ENCODE peak calls at places on chromosomes 11 and 22, in eight cellular contexts. M is nephron progenitor cell; N is mammary epithelial cell; K is cardiac muscle cell; J is body of pancreas; H is CD8-positive, alpha-beta T cell; P is transverse colon; R is GM13976. W is an unnamed sample.

GRCh38 chr22:43820671-43821305 is 8.7 kb upstream of the EFCAB6 start:
- DNase-seq in M (no peak), J (no peak), N (no peak), H (no peak), P (no peak), R (peak), K (no peak), W (no peak)

GRCh38 chr22:30918761-30919160 is 49.8 kb downstream of the MORC2 start:
- DNase-seq in M (no peak), P (no peak), K (no peak), N (no peak), H (no peak), J (no peak), R (no peak), W (no peak)

GRCh38 chr22:42688241-42688913 is 32.3 kb downstream of the A4GALT start:
- DNase-seq in J (peak), K (peak), M (peak), R (no peak), N (peak), H (no peak), P (peak), W (no peak)

GRCh38 chr11:124758355-124759267 is 3.5 kb downstream of the ESAM start:
- DNase-seq in K (peak), M (peak), N (peak), J (peak), H (peak), R (peak), P (peak), W (peak)

GRCh38 chr11:120128392-120129172 is 9.3 kb downstream of the TRIM29 start:
- DNase-seq in P (peak), H (no peak), K (no peak), J (no peak), R (no peak), M (no peak), N (peak), W (no peak)

GRCh38 chr11:92879086-92879485 is 90.4 kb upstream of the MTNR1B start:
- DNase-seq in H (no peak), J (no peak), M (no peak), R (no peak), P (no peak), N (no peak), K (no peak), W (no peak)

GRCh38 chr22:39454385-39454871 is 2.4 kb upstream of the MGAT3 start:
- DNase-seq in N (no peak), M (no peak), H (no peak), R (no peak), P (peak), K (peak), J (no peak), W (no peak)

GRCh38 chr11:132248585-132248984 is 878.2 kb downstream of the NTM start:
- DNase-seq in K (no peak), M (no peak), N (no peak), P (no peak), J (no peak), R (no peak), H (no peak), W (no peak)

GRCh38 chr11:95138448-95138847 is 48.8 kb downstream of the ENDOD1 start:
- DNase-seq in J (no peak), H (no peak), K (peak), M (no peak), R (peak), N (no peak), P (no peak), W (peak)

GRCh38 chr11:88292156-88292844 is 45.2 kb downstream of the CTSC start:
- DNase-seq in J (peak), M (no peak), R (no peak), N (peak), H (no peak), K (peak), P (peak), W (no peak)

GRCh38 chr22:49435596-49435995 is 392.1 kb downstream of the BRD1 start:
- DNase-seq in K (no peak), N (no peak), M (no peak), J (no peak), H (no peak), R (no peak), P (no peak), W (no peak)

GRCh38 chr11:73950869-73951710 is at the start of gene DNAJB13:
- DNase-seq in R (peak), J (peak), M (peak), H (no peak), N (peak), K (peak), P (peak), W (peak)

GRCh38 chr11:1335811-1336761 is 26.7 kb upstream of the TOLLIP start:
- DNase-seq in H (peak), M (peak), N (peak), J (peak), R (peak), K (peak), P (peak), W (peak)

GRCh38 chr11:110435780-110436717 is 6.3 kb downstream of the FDX1 start:
- DNase-seq in J (no peak), N (peak), R (no peak), P (no peak), H (no peak), K (peak), M (no peak), W (no peak)

GRCh38 chr11:119051440-119052162 is 5.4 kb downstream of the HYOU1 start:
- DNase-seq in H (no peak), M (no peak), R (peak), J (no peak), K (no peak), N (no peak), P (no peak), W (peak)

GRCh38 chr11:35968386-35969088 is 24.7 kb downstream of the LDLRAD3 start:
- DNase-seq in N (no peak), K (no peak), R (no peak), M (no peak), J (no peak), P (no peak), H (no peak), W (no peak)

GRCh38 chr22:41732096-41732772 is 32.9 kb downstream of the MEI1 start:
- DNase-seq in J (no peak), M (no peak), K (no peak), P (no peak), R (no peak), H (no peak), N (no peak), W (peak)

GRCh38 chr22:29079218-29079901 is 6.5 kb downstream of the KREMEN1 start:
- DNase-seq in J (no peak), H (no peak), R (no peak), M (no peak), K (no peak), P (peak), N (no peak), W (no peak)

GRCh38 chr22:26194877-26195276 is 25.6 kb downstream of the SEZ6L start:
- DNase-seq in N (no peak), M (no peak), K (no peak), J (no peak), P (no peak), H (no peak), R (no peak), W (no peak)

GRCh38 chr11:129853508-129854228 is 38.0 kb downstream of the TMEM45B start:
- DNase-seq in R (no peak), J (peak), H (peak), K (peak), M (no peak), P (peak), N (peak), W (no peak)

GRCh38 chr11:2529636-2530035 is 84.8 kb downstream of the KCNQ1 start:
- DNase-seq in N (no peak), J (peak), P (peak), M (no peak), K (no peak), R (no peak), H (no peak), W (no peak)

GRCh38 chr22:26461188-26461810 is 22.3 kb downstream of the HPS4 start:
- DNase-seq in M (peak), K (peak), J (peak), H (peak), N (peak), P (peak), R (peak), W (peak)

GRCh38 chr11:36273110-36273509 is 16.1 kb downstream of the COMMD9 start:
- DNase-seq in J (no peak), R (no peak), N (no peak), K (no peak), M (no peak), P (no peak), H (no peak), W (no peak)

GRCh38 chr11:68469122-68469521 is 8.6 kb downstream of the PPP6R3 start:
- DNase-seq in J (no peak), P (no peak), K (peak), R (no peak), H (no peak), N (no peak), M (no peak), W (no peak)

GRCh38 chr11:31927982-31928381 is 116.9 kb upstream of the PAX6 start:
- DNase-seq in K (no peak), J (no peak), H (no peak), N (no peak), P (no peak), M (no peak), R (no peak), W (no peak)

GRCh38 chr11:59283825-59284772 is 71.4 kb upstream of the MPEG1 start:
- DNase-seq in K (peak), J (peak), N (peak), P (peak), R (peak), M (peak), H (peak), W (peak)

GRCh38 chr11:29024386-29024785 is 916.2 kb downstream of the METTL15 start:
- DNase-seq in K (no peak), N (no peak), R (no peak), M (no peak), H (no peak), J (no peak), P (no peak), W (no peak)

GRCh38 chr22:38758276-38758945 is 2.6 kb upstream of the SUN2 start:
- DNase-seq in K (no peak), P (no peak), N (no peak), R (peak), H (peak), J (no peak), M (no peak), W (peak)

GRCh38 chr11:19276859-19277808 is 36.4 kb upstream of the E2F8 start:
- DNase-seq in M (no peak), N (peak), H (no peak), K (peak), R (no peak), P (peak), J (no peak), W (no peak)

GRCh38 chr11:134418119-134418840 is 6.2 kb upstream of the B3GAT1 start:
- DNase-seq in J (no peak), H (no peak), M (peak), N (peak), P (no peak), R (no peak), K (peak), W (no peak)

GRCh38 chr11:65437436-65438227 is 15.0 kb downstream of the NEAT1 start:
- DNase-seq in J (no peak), H (no peak), R (no peak), N (no peak), P (peak), K (peak), M (no peak), W (no peak)

GRCh38 chr22:27405672-27406388 is 395.7 kb downstream of the MN1 start:
- DNase-seq in H (no peak), P (peak), N (peak), R (peak), M (peak), K (peak), J (peak), W (peak)

GRCh38 chr11:111845256-111846028 is 25.9 kb downstream of the ALG9 start:
- DNase-seq in R (no peak), J (no peak), M (no peak), H (no peak), K (peak), N (no peak), P (no peak), W (no peak)

GRCh38 chr11:92128026-92128425 is 96.6 kb upstream of the FAT3 start:
- DNase-seq in R (no peak), J (no peak), H (no peak), M (no peak), P (no peak), K (no peak), N (no peak), W (no peak)

GRCh38 chr11:117822522-117823033 is 2.0 kb downstream of the FXYD2 start:
- DNase-seq in H (no peak), R (no peak), J (peak), K (no peak), M (no peak), N (no peak), P (peak), W (no peak)

GRCh38 chr11:3133456-3134217 is 31.5 kb downstream of the OSBPL5 start:
- DNase-seq in H (no peak), N (no peak), K (no peak), P (peak), M (no peak), J (no peak), R (no peak), W (no peak)

GRCh38 chr11:134176284-134176683 is 47.5 kb downstream of the NCAPD3 start:
- DNase-seq in H (no peak), M (no peak), J (no peak), N (no peak), R (no peak), K (no peak), P (no peak), W (no peak)

GRCh38 chr11:44285756-44286155 is 24.2 kb downstream of the ALX4 start:
- DNase-seq in K (no peak), R (no peak), P (no peak), J (no peak), N (no peak), H (no peak), M (no peak), W (no peak)

GRCh38 chr11:34978236-34979191 is 62.1 kb downstream of the PDHX start:
- DNase-seq in J (no peak), K (peak), R (no peak), H (no peak), P (no peak), M (no peak), N (no peak), W (no peak)

GRCh38 chr11:123185326-123185725 is 9.7 kb downstream of the CLMP start:
- DNase-seq in R (no peak), J (no peak), K (no peak), M (peak), H (no peak), P (no peak), N (no peak), W (no peak)

GRCh38 chr11:123187221-123187620 is 7.8 kb downstream of the CLMP start:
- DNase-seq in J (no peak), R (no peak), N (no peak), M (no peak), H (no peak), P (no peak), K (no peak), W (no peak)

GRCh38 chr11:123188508-123189165 is 6.4 kb downstream of the CLMP start:
- DNase-seq in M (no peak), J (no peak), N (peak), K (peak), P (no peak), R (no peak), H (no peak), W (no peak)

GRCh38 chr11:123186291-123186690 is 8.8 kb downstream of the CLMP start:
- DNase-seq in N (peak), H (no peak), M (no peak), P (no peak), J (no peak), K (no peak), R (no peak), W (no peak)

GRCh38 chr11:123187670-123188507 is 7.2 kb downstream of the CLMP start:
- DNase-seq in J (no peak), R (no peak), N (peak), K (peak), H (no peak), M (no peak), P (no peak), W (no peak)
- TF ChIP-seq CTCF in J (no peak), R (no peak), N (no peak), K (no peak), H (no peak), M (no peak), P (no peak), W (no peak)

GRCh38 chr11:127470485-127470884 is 469.9 kb upstream of the KIRREL3 start:
- DNase-seq in K (no peak), P (peak), N (no peak), J (peak), H (no peak), R (no peak), M (peak), W (no peak)
- TF ChIP-seq CTCF in K (no peak), P (peak), N (peak), J (peak), H (no peak), R (peak), M (peak), W (peak)

GRCh38 chr11:71454470-71455113 is 1.6 kb downstream of the NADSYN1 start:
- DNase-seq in J (peak), P (peak), K (no peak), H (peak), N (no peak), R (no peak), M (no peak), W (no peak)
- TF ChIP-seq CTCF in J (peak), P (peak), K (no peak), H (peak), N (peak), R (no peak), M (no peak), W (peak)

DNA sequence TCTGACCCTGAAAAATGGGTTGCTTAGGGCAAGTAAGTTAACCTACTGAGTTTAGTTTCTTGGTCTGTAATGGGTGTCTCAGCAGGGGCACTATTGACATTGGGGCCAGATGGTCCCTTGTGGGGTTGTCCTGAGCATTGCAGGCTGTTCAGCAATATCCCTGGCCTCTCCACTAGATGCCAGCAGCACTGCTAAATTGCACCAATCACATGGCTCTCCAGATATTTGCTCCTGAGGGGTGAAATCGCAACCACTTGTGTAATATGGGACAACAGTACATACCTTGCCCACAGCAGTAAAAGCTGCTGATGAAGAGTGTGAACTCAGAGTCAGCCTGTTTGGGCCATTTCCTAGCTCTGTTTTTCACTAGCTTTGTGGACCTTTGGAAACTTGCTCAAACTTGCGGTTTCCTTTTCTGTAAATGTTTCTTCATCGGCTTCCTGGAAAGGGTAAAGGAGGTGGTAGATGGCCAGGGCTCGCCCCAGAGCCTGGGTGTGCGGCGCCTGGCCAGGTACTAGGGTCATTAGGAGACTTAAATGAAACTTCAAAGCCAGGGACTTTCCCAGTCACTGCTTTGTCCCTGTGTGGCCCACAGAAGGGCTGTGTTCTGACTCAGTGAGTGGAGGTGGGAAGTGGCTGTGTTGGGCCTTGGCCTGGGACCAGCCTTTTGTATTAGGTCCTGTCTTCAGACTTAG is 13.0 kb downstream of the NCF4 start:
- DNase-seq in J (peak), K (peak), M (no peak), P (peak), R (peak), N (peak), H (no peak), W (peak)
- TF ChIP-seq CTCF in J (peak), K (peak), M (peak), P (peak), R (peak), N (peak), H (no peak), W (peak)

GRCh38 chr11:64251722-64251985 is 324 bp downstream of the PLCB3 start:
- DNase-seq in P (no peak), R (no peak), K (no peak), H (no peak), N (no peak), J (no peak), M (no peak), W (no peak)

GRCh38 chr11:64253481-64253880 is 2.2 kb downstream of the PLCB3 start:
- DNase-seq in R (no peak), M (no peak), N (no peak), K (no peak), P (peak), J (no peak), H (no peak), W (no peak)

GRCh38 chr11:64250875-64251721 is at the start of gene PLCB3:
- DNase-seq in R (peak), H (peak), K (peak), J (peak), M (peak), N (peak), P (peak), W (peak)

GRCh38 chr11:64253043-64253442 is 1.7 kb downstream of the PLCB3 start:
- DNase-seq in H (no peak), N (no peak), J (no peak), M (no peak), R (no peak), K (no peak), P (no peak), W (no peak)

GRCh38 chr11:64251986-64252837 is 882 bp downstream of the PLCB3 start:
- DNase-seq in P (peak), N (peak), J (peak), H (peak), R (peak), K (peak), M (no peak), W (peak)
- TF ChIP-seq CTCF in P (peak), N (peak), J (peak), H (peak), R (peak), K (peak), M (no peak), W (peak)

DNA sequence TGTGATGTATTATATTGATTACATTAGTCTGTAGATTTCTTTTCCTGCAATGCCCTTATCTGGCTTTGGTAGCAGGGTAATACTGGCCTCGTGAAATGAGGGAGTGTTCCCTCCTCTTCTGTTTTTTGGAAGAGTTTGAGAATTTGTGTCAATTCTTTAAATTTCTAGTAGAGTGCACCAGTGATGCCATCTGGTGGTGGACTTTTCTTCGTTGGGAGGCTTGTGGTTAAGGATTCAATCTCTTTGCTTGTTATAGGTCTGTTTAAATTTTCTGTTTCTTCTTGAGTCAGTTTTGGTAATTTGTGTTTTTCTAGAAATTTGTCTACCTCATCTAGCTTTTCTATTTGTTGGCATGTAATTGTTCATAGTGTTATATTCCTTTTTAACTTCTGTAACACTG is 18.9 kb downstream of the SHANK3 start:
- DNase-seq in M (peak), J (peak), H (peak), R (no peak), K (peak), N (peak), P (peak), W (peak)
- TF ChIP-seq CTCF in M (peak), J (peak), H (peak), R (peak), K (peak), N (peak), P (peak), W (peak)

GRCh38 chr22:46560696-46561295 is 23.4 kb upstream of the CELSR1 start:
- DNase-seq in H (no peak), K (no peak), M (no peak), N (no peak), P (no peak), R (no peak), J (no peak), W (no peak)

GRCh38 chr22:46553189-46553588 is 15.8 kb upstream of the CELSR1 start:
- DNase-seq in M (no peak), P (no peak), K (no peak), N (no peak), H (no peak), J (no peak), R (no peak), W (no peak)

GRCh38 chr22:46557736-46558480 is 20.5 kb upstream of the CELSR1 start:
- DNase-seq in P (no peak), K (no peak), H (no peak), R (no peak), N (peak), M (no peak), J (no peak), W (no peak)

GRCh38 chr22:46561435-46561905 is 24.1 kb upstream of the CELSR1 start:
- DNase-seq in P (no peak), J (no peak), H (no peak), R (peak), N (no peak), K (no peak), M (no peak), W (peak)

GRCh38 chr22:46556775-46557174 is 19.4 kb upstream of the CELSR1 start:
- DNase-seq in N (no peak), H (no peak), R (no peak), J (no peak), M (no peak), P (no peak), K (no peak), W (no peak)
- TF ChIP-seq CTCF in N (no peak), H (no peak), R (no peak), J (no peak), M (no peak), P (no peak), K (no peak), W (no peak)